ENCODE peak calls at places on chromosomes 16 and 17, in six cellular contexts. One of them, this sample, is unnamed.

GRCh38 chr17:67157732-67158639 is 87.0 kb downstream of the HELZ start:
- DNase-seq in MM.1S: no peak
- DNase-seq in GM23248: peak
- DNase-seq in PC-3: peak
- DNase-seq in SK-N-SH: peak
- DNase-seq in HCT116: peak
- DNase-seq in this sample: peak

GRCh38 chr17:42682400-42683384 is at the start of gene CNTNAP1:
- DNase-seq in MM.1S: peak
- DNase-seq in GM23248: peak
- DNase-seq in PC-3: peak
- DNase-seq in SK-N-SH: peak
- DNase-seq in HCT116: no peak
- DNase-seq in this sample: peak

GRCh38 chr16:56297684-56298083 is 106.4 kb downstream of the GNAO1 start:
- DNase-seq in MM.1S: no peak
- DNase-seq in GM23248: no peak
- DNase-seq in PC-3: no peak
- DNase-seq in SK-N-SH: no peak
- DNase-seq in HCT116: no peak
- DNase-seq in this sample: no peak

GRCh38 chr17:46795379-46795952 is 23.0 kb downstream of the WNT3 start:
- DNase-seq in MM.1S: no peak
- DNase-seq in GM23248: peak
- DNase-seq in PC-3: peak
- DNase-seq in SK-N-SH: no peak
- DNase-seq in HCT116: peak
- DNase-seq in this sample: no peak

GRCh38 chr17:74325743-74326379 is at the start of gene KIF19:
- DNase-seq in MM.1S: peak
- DNase-seq in GM23248: peak
- DNase-seq in PC-3: no peak
- DNase-seq in SK-N-SH: peak
- DNase-seq in HCT116: no peak
- DNase-seq in this sample: peak

GRCh38 chr17:76124582-76125390 is 16.3 kb downstream of the FOXJ1 start:
- DNase-seq in MM.1S: no peak
- DNase-seq in GM23248: peak
- DNase-seq in PC-3: peak
- DNase-seq in SK-N-SH: peak
- DNase-seq in HCT116: no peak
- DNase-seq in this sample: peak

GRCh38 chr17:45019177-45019711 is 32.2 kb downstream of the DCAKD start:
- DNase-seq in MM.1S: peak
- DNase-seq in GM23248: peak
- DNase-seq in PC-3: peak
- DNase-seq in SK-N-SH: peak
- DNase-seq in HCT116: no peak
- DNase-seq in this sample: peak

GRCh38 chr17:66373944-66374817 is 71.8 kb downstream of the PRKCA start:
- DNase-seq in MM.1S: no peak
- DNase-seq in GM23248: no peak
- DNase-seq in PC-3: no peak
- DNase-seq in SK-N-SH: peak
- DNase-seq in HCT116: no peak
- DNase-seq in this sample: peak

GRCh38 chr16:81623365-81624102 is 155.6 kb upstream of the PLCG2 start:
- DNase-seq in MM.1S: peak
- DNase-seq in GM23248: peak
- DNase-seq in PC-3: peak
- DNase-seq in SK-N-SH: peak
- DNase-seq in HCT116: peak
- DNase-seq in this sample: peak

GRCh38 chr17:67132366-67132765 is 88.0 kb downstream of the CACNG1 start:
- DNase-seq in MM.1S: no peak
- DNase-seq in GM23248: no peak
- DNase-seq in PC-3: no peak
- DNase-seq in SK-N-SH: no peak
- DNase-seq in HCT116: no peak
- DNase-seq in this sample: no peak

GRCh38 chr17:32330142-32330541 is 11.8 kb downstream of the C17orf75 start:
- DNase-seq in MM.1S: no peak
- DNase-seq in GM23248: no peak
- DNase-seq in PC-3: no peak
- DNase-seq in SK-N-SH: no peak
- DNase-seq in HCT116: no peak
- DNase-seq in this sample: no peak

GRCh38 chr17:57662021-57662420 is 83.1 kb downstream of the CCDC182 start:
- DNase-seq in MM.1S: no peak
- DNase-seq in GM23248: no peak
- DNase-seq in PC-3: no peak
- DNase-seq in SK-N-SH: no peak
- DNase-seq in HCT116: no peak
- DNase-seq in this sample: no peak

GRCh38 chr17:27323538-27324212 is 29.8 kb downstream of the WSB1 start:
- DNase-seq in MM.1S: no peak
- DNase-seq in GM23248: peak
- DNase-seq in PC-3: peak
- DNase-seq in SK-N-SH: no peak
- DNase-seq in HCT116: no peak
- DNase-seq in this sample: no peak

GRCh38 chr17:35877345-35878029 is 2.7 kb downstream of the CCL5 start:
- DNase-seq in MM.1S: no peak
- DNase-seq in GM23248: no peak
- DNase-seq in PC-3: no peak
- DNase-seq in SK-N-SH: no peak
- DNase-seq in HCT116: no peak
- DNase-seq in this sample: no peak

GRCh38 chr17:81741594-81742452 is 29.7 kb downstream of the SLC25A10 start:
- DNase-seq in MM.1S: no peak
- DNase-seq in GM23248: no peak
- DNase-seq in PC-3: no peak
- DNase-seq in SK-N-SH: peak
- DNase-seq in HCT116: no peak
- DNase-seq in this sample: no peak

GRCh38 chr17:59425085-59425901 is 93.8 kb downstream of the YPEL2 start:
- DNase-seq in MM.1S: peak
- DNase-seq in GM23248: peak
- DNase-seq in PC-3: no peak
- DNase-seq in SK-N-SH: peak
- DNase-seq in HCT116: no peak
- DNase-seq in this sample: no peak

GRCh38 chr17:82769041-82769440 is 17.2 kb downstream of the TBCD start:
- DNase-seq in MM.1S: no peak
- DNase-seq in GM23248: no peak
- DNase-seq in PC-3: no peak
- DNase-seq in SK-N-SH: peak
- DNase-seq in HCT116: no peak
- DNase-seq in this sample: no peak
- H3K9ac ChIP-seq in MM.1S: no peak
- H3K9ac ChIP-seq in GM23248: no peak
- H3K9ac ChIP-seq in PC-3: no peak
- H3K9ac ChIP-seq in SK-N-SH: no peak
- H3K9ac ChIP-seq in HCT116: no peak
- H3K9ac ChIP-seq in this sample: no peak

GRCh38 chr16:31179153-31179746 is 689 bp upstream of the FUS start:
- DNase-seq in MM.1S: no peak
- DNase-seq in GM23248: peak
- DNase-seq in PC-3: no peak
- DNase-seq in SK-N-SH: no peak
- DNase-seq in HCT116: no peak
- DNase-seq in this sample: no peak

GRCh38 chr16:31179747-31180458 is at the start of gene FUS:
- DNase-seq in MM.1S: peak
- DNase-seq in GM23248: peak
- DNase-seq in PC-3: peak
- DNase-seq in SK-N-SH: peak
- DNase-seq in HCT116: peak
- DNase-seq in this sample: peak

GRCh38 chr16:31182391-31182790 is 2.5 kb downstream of the FUS start:
- DNase-seq in MM.1S: no peak
- DNase-seq in GM23248: peak
- DNase-seq in PC-3: no peak
- DNase-seq in SK-N-SH: no peak
- DNase-seq in HCT116: no peak
- DNase-seq in this sample: no peak

GRCh38 chr16:31181102-31181830 is 1.3 kb downstream of the FUS start:
- DNase-seq in MM.1S: no peak
- DNase-seq in GM23248: peak
- DNase-seq in PC-3: peak
- DNase-seq in SK-N-SH: no peak
- DNase-seq in HCT116: no peak
- DNase-seq in this sample: peak

GRCh38 chr16:31177136-31177535 is 2.8 kb upstream of the FUS start:
- DNase-seq in MM.1S: no peak
- DNase-seq in GM23248: peak
- DNase-seq in PC-3: peak
- DNase-seq in SK-N-SH: no peak
- DNase-seq in HCT116: no peak
- DNase-seq in this sample: no peak
- TF ChIP-seq EZH2phosphoT487 in MM.1S: no peak
- TF ChIP-seq EZH2phosphoT487 in GM23248: no peak
- TF ChIP-seq EZH2phosphoT487 in PC-3: no peak
- TF ChIP-seq EZH2phosphoT487 in SK-N-SH: no peak
- TF ChIP-seq EZH2phosphoT487 in HCT116: no peak
- TF ChIP-seq EZH2phosphoT487 in this sample: no peak

DNA sequence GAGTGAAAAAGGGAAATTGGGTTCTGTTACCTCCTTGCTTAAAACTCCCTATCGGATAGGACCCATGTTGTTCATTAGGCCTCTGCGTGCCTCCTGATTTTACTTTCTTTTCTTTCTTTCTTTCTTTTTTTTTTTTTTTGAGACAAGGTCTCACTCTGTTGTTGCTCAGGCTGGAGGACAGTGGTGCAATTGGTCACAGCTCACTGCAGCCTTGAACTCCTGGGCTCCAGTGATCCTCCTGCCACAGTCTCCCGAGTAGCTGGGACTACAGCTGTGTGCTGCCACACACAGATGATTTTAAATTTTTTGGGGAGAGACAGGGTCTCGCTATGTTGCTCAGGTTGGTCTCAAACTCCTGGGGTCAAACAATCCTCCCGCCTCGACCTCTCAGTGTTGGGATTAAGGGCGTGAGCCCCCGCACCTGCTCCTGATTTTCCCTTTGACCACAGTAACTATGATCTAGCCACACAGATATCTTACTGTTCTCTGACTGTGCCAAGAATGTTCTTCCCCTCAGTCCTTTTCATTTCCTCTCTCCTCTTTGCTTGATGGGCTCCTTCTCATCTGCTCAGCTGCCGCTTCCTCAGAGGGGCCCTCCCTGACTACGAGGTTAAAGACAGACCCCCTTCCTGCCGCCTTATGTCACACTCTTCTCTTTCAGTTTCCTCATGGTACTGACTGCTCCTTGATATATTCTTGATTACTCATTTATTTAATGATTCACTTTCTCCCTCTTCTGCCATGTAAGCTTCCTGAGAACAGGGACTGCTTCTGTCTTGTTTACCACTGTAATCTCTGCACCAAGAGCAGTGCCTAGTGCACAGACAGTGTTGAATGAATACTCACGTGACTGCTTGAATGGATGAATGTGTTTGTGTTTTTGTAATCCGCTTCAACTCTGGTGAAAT is 44.3 kb downstream of the LCMT1 start:
- DNase-seq in MM.1S: no peak
- DNase-seq in GM23248: peak
- DNase-seq in PC-3: no peak
- DNase-seq in SK-N-SH: no peak
- DNase-seq in HCT116: no peak
- DNase-seq in this sample: no peak
- H3K4me3 ChIP-seq in MM.1S: no peak
- H3K4me3 ChIP-seq in GM23248: no peak
- H3K4me3 ChIP-seq in PC-3: no peak
- H3K4me3 ChIP-seq in SK-N-SH: no peak
- H3K4me3 ChIP-seq in HCT116: no peak
- H3K4me3 ChIP-seq in this sample: no peak

GRCh38 chr17:36947922-36948716 is 635 bp upstream of the AATF start:
- DNase-seq in MM.1S: no peak
- DNase-seq in GM23248: no peak
- DNase-seq in PC-3: no peak
- DNase-seq in SK-N-SH: no peak
- DNase-seq in HCT116: no peak
- DNase-seq in this sample: no peak

GRCh38 chr17:36945160-36945559 is 3.6 kb upstream of the AATF start:
- DNase-seq in MM.1S: no peak
- DNase-seq in GM23248: no peak
- DNase-seq in PC-3: no peak
- DNase-seq in SK-N-SH: no peak
- DNase-seq in HCT116: no peak
- DNase-seq in this sample: no peak

GRCh38 chr17:36944488-36945040 is 4.2 kb upstream of the AATF start:
- DNase-seq in MM.1S: no peak
- DNase-seq in GM23248: no peak
- DNase-seq in PC-3: no peak
- DNase-seq in SK-N-SH: no peak
- DNase-seq in HCT116: no peak
- DNase-seq in this sample: no peak

GRCh38 chr17:36945959-36946725 is 2.6 kb upstream of the AATF start:
- DNase-seq in MM.1S: no peak
- DNase-seq in GM23248: no peak
- DNase-seq in PC-3: no peak
- DNase-seq in SK-N-SH: no peak
- DNase-seq in HCT116: no peak
- DNase-seq in this sample: peak

GRCh38 chr17:36946726-36947091 is 2.0 kb upstream of the AATF start:
- DNase-seq in MM.1S: no peak
- DNase-seq in GM23248: no peak
- DNase-seq in PC-3: no peak
- DNase-seq in SK-N-SH: no peak
- DNase-seq in HCT116: no peak
- DNase-seq in this sample: no peak
- H3K9ac ChIP-seq in MM.1S: no peak
- H3K9ac ChIP-seq in GM23248: no peak
- H3K9ac ChIP-seq in PC-3: no peak
- H3K9ac ChIP-seq in SK-N-SH: no peak
- H3K9ac ChIP-seq in HCT116: no peak
- H3K9ac ChIP-seq in this sample: no peak

GRCh38 chr16:27366687-27367462 is 35.1 kb upstream of the IL21R start:
- DNase-seq in MM.1S: no peak
- DNase-seq in GM23248: peak
- DNase-seq in PC-3: no peak
- DNase-seq in SK-N-SH: peak
- DNase-seq in HCT116: no peak
- DNase-seq in this sample: no peak
- TF ChIP-seq EZH2phosphoT487 in MM.1S: no peak
- TF ChIP-seq EZH2phosphoT487 in GM23248: no peak
- TF ChIP-seq EZH2phosphoT487 in PC-3: no peak
- TF ChIP-seq EZH2phosphoT487 in SK-N-SH: no peak
- TF ChIP-seq EZH2phosphoT487 in HCT116: no peak
- TF ChIP-seq EZH2phosphoT487 in this sample: no peak

This sample was measured in neural progenitor cell.